ENCODE peak calls at places on chromosomes 11 and 22, in six cellular contexts. Z is GM12892, U is GM12878, F is HepG2, B is K562, W is H1. M is an unnamed sample.

GRCh38 chr11:114077482-114078305 is 18.2 kb downstream of the ZBTB16 start:
- DNase-seq in W (no peak), U (no peak), B (no peak), Z (no peak), F (no peak), M (no peak)

GRCh38 chr11:72972541-72973128 is 158.4 kb downstream of the ATG16L2 start:
- DNase-seq in W (no peak), F (no peak), Z (no peak), U (no peak), B (no peak), M (no peak)

GRCh38 chr11:126359431-126360048 is 4.1 kb downstream of the ST3GAL4 start:
- DNase-seq in F (no peak), B (peak), W (no peak), U (no peak), Z (no peak), M (no peak)

GRCh38 chr11:68256331-68256741 is 15.4 kb downstream of the C11orf24 start:
- DNase-seq in U (no peak), Z (no peak), B (no peak), F (peak), W (no peak), M (no peak)

GRCh38 chr11:119019996-119020395 is 1.4 kb downstream of the TRAPPC4 start:
- DNase-seq in U (no peak), B (peak), F (no peak), Z (no peak), W (no peak), M (no peak)

GRCh38 chr11:110297726-110298297 is 1.4 kb upstream of the RDX start:
- DNase-seq in W (no peak), U (no peak), Z (no peak), F (no peak), B (no peak), M (no peak)

GRCh38 chr11:71305451-71306125 is 53.2 kb upstream of the SHANK2 start:
- DNase-seq in F (no peak), Z (no peak), B (no peak), U (no peak), W (no peak), M (no peak)

GRCh38 chr11:85076535-85077330 is 550.4 kb downstream of the DLG2 start:
- DNase-seq in W (no peak), U (no peak), B (no peak), Z (no peak), F (no peak), M (no peak)

GRCh38 chr11:88398372-88399140 is 61.0 kb upstream of the CTSC start:
- DNase-seq in F (peak), B (no peak), W (no peak), U (no peak), Z (no peak), M (no peak)

GRCh38 chr11:94417386-94417987 is 16.3 kb upstream of the GPR83 start:
- DNase-seq in B (no peak), F (peak), U (no peak), Z (no peak), W (no peak), M (no peak)

GRCh38 chr11:106415510-106415909 is 338.0 kb downstream of the AASDHPPT start:
- DNase-seq in Z (no peak), F (peak), U (no peak), B (no peak), W (no peak), M (no peak)

GRCh38 chr22:37167176-37167980 is 17.7 kb upstream of the IL2RB start:
- DNase-seq in W (no peak), U (no peak), B (no peak), Z (no peak), F (no peak), M (no peak)

GRCh38 chr22:22043296-22044078 is 60.9 kb upstream of the TOP3B start:
- DNase-seq in Z (no peak), W (no peak), U (no peak), F (no peak), B (no peak), M (no peak)

GRCh38 chr22:47918276-47918928 is 1156.0 kb downstream of the TBC1D22A start:
- DNase-seq in Z (peak), F (no peak), U (peak), B (no peak), W (no peak), M (peak)
- TF ChIP-seq TAF1 in Z (no peak), F (no peak), U (no peak), B (no peak), W (no peak), M (no peak)

DNA sequence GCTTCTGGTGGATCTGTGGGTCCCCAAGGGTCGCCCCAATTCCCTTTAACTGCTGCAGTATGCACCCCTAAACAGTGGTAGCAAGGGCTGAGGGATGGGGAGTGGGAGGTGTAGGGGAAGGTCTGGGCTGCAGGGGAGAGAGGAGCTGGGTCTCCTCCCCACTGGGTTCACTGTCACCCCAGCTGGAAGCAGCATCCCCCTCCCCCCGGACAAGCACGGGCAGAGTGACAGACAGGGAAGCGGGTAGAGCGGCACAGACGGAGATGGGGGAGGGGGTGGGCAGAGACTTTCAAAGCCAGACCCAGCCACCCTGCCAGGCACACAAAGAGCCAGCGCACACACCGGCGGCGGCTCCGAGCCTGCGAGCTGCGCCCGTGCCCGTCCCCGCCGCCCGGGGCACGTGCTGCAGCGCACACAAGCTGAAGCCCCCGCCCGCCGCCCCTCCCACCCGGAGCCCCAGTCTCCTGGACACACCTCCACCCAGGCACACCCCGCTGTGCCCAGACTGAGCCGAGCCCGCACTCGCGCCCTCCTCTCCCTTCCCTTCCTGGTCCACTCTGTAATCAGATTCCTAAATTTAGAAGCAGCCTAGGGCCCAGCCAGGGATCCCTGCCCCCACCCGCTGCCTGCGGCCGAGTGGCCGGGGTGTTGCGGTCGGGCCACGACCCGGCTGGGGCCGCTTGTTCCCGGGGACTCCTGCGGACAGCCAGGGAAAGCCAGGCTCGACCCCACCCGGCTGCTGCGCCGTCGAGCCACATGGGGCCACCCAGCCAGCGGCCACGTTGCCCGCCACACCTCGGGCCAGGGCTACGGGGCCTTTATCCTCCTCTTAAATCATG is 940 bp upstream of the RCOR2 start:
- DNase-seq in Z (no peak), W (no peak), B (peak), U (no peak), F (peak), M (no peak)
- TF ChIP-seq POLR2A in Z (no peak), W (peak), B (peak), U (no peak), F (no peak), M (no peak)

DNA sequence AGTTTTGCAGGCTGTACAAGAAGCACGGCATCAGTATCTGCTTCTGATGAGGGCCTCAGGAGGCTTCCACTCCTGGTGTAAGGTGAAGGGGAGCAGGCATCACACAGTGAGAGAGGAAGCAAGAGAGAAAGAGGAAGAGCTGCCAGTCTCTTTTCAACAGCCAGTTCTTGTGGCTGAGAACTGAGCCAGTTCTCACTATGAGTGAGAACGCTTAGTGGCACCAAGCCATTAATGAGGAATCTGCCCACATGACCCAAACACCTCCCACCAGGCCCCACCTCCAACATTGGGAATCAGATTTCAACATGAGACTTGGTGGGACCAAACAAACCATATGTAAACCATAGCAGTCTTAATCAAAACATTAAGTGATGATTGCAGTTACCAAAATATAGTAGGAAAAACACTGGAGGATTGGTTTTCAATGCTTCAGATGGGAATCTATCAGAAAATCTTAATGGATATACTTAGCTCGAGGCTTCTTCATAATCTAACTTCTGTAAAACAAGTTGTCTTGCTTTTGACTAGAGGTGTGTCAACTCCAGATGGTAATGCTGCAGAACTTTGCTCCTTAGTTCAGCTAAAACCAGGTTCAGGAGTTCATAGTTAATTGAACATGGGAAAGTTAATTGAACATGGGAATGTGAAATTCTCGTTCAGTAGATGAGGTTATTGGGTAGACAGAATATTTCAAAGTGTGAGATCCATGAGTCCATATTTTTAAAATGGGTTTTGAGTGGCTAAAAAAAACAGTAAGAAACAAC is 12.2 kb downstream of the FAR1 start:
- DNase-seq in B (no peak), Z (peak), W (no peak), U (no peak), F (no peak), M (no peak)
- TF ChIP-seq TAF1 in B (no peak), Z (no peak), W (no peak), U (no peak), F (no peak), M (no peak)

DNA sequence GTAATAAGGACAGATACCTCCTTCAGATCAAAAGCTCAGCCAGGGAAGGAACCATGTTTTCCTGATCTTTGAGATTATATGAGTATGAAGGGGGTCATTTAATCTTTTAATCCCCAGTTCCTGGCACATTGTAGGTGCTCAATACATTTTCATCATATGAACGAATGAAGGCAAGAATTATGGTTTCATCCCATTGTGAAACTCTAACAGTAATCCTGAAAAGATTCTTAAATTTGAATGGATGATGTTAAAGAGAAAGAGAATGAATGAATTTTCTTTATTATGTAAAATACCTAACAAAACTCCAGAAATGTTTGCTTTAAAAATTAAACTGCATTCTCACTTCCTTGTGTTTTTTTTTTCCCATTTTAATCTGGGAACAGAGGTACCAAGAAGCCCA is 162.2 kb upstream of the MTMR2 start:
- DNase-seq in Z (no peak), W (no peak), B (no peak), F (no peak), U (no peak), M (no peak)
- TF ChIP-seq POLR2A in Z (no peak), W (no peak), B (no peak), F (no peak), U (no peak), M (no peak)

GRCh38 chr22:25403752-25404471 is 160.6 kb upstream of the GRK3 start:
- DNase-seq in B (peak), U (no peak), F (peak), W (no peak), Z (no peak), M (no peak)
- TF ChIP-seq TAF1 in B (no peak), U (no peak), F (no peak), W (no peak), Z (no peak), M (no peak)

GRCh38 chr11:44564198-44564597 is 1.3 kb upstream of the CD82 start:
- DNase-seq in B (no peak), Z (no peak), W (no peak), U (no peak), F (no peak), M (no peak)

GRCh38 chr11:44565746-44566558 is 489 bp downstream of the CD82 start:
- DNase-seq in U (no peak), B (peak), F (no peak), Z (no peak), W (no peak), M (no peak)

GRCh38 chr11:44566559-44566949 is 1.1 kb downstream of the CD82 start:
- DNase-seq in Z (no peak), W (no peak), U (no peak), B (no peak), F (no peak), M (no peak)

GRCh38 chr11:44564653-44565007 is 833 bp upstream of the CD82 start:
- DNase-seq in W (no peak), Z (no peak), F (no peak), B (peak), U (no peak), M (no peak)

DNA sequence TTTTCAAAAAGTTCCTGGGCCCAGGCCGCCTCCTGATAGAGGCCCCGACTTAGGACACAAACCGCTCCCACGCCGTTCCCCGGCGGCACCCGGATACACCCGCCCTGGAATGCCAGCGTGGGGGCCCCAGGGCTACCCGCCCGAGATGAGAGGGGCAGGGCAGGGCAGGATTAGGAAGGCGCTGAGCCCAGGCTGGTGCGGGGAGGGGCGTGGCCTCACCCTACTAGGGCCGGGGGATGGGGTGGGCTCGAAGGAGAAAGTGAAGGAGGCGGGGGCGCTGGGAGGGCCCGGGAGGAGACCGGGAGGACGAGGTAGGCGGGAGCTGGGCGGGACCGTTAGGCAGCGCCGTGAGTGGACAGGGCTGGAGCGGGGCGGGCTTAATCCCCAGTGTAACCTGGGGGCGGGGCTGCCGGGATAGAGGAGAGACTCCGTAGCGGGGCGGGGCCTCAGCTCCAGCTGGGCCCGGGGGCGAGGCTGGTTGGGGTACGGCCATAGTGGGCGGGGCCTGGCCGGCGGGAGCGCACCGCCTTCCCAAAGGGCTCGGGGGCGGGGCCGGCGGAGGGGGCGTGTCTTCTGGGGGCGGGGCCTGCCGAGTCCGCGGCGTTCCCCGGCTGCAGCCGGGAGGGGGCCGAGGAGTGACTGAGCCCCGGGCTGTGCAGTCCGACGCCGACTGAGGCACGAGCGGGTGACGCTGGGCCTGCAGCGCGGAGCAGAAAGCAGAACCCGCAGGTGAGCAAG is at the start of gene CD82:
- DNase-seq in Z (peak), F (peak), W (peak), U (peak), B (peak), M (peak)
- TF ChIP-seq POLR2A in Z (peak), F (no peak), W (no peak), U (peak), B (peak), M (peak)

DNA sequence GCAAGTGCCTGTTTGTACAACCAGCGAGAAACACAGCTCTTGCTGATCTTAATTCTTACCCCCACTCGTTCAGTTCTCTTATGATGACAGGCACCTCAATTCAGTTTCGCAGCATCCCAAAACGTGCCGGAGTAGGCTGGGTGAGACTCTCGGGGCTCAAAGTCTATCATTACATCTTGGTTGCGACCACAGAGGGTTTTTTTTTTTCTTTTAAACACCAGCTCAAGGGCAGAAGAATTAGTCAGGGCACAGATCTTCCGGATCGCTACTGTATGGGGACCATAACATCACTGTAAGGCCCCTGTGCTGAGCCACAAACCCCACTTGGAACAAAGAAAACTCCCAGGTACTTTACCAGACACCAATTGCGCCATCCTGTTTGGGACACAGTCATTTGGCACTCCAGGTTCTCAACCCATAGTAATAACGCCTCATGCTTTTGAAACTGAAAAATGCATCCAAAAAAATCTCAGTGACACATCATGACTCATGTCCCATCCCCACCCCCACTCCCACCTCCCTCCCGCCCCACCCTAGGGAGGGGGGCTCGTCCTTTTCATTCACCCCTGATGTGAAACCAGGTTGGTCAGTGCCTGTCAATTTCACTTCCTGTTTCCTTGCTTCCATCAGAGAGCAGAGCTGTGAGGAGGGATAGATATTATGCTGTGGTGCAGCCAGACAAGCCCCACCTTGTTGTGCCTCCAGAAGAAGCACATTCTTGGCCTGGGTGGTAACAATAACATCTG is 41.0 kb upstream of the CD5 start:
- DNase-seq in W (no peak), F (no peak), B (no peak), U (peak), Z (peak), M (peak)
- TF ChIP-seq TAF1 in W (no peak), F (no peak), B (no peak), U (peak), Z (no peak), M (no peak)

GRCh38 chr11:57458410-57459111 is 1.8 kb upstream of the RTN4RL2 start:
- DNase-seq in B (peak), Z (no peak), W (no peak), U (no peak), F (no peak), M (no peak)

GRCh38 chr11:57456960-57457642 is 3.2 kb upstream of the RTN4RL2 start:
- DNase-seq in U (no peak), W (no peak), F (peak), B (peak), Z (no peak), M (no peak)

GRCh38 chr11:57458060-57458409 is 2.3 kb upstream of the RTN4RL2 start:
- DNase-seq in W (no peak), Z (no peak), F (no peak), B (no peak), U (no peak), M (no peak)

GRCh38 chr11:57457643-57458023 is 2.7 kb upstream of the RTN4RL2 start:
- DNase-seq in B (no peak), F (no peak), Z (no peak), W (no peak), U (no peak), M (no peak)

DNA sequence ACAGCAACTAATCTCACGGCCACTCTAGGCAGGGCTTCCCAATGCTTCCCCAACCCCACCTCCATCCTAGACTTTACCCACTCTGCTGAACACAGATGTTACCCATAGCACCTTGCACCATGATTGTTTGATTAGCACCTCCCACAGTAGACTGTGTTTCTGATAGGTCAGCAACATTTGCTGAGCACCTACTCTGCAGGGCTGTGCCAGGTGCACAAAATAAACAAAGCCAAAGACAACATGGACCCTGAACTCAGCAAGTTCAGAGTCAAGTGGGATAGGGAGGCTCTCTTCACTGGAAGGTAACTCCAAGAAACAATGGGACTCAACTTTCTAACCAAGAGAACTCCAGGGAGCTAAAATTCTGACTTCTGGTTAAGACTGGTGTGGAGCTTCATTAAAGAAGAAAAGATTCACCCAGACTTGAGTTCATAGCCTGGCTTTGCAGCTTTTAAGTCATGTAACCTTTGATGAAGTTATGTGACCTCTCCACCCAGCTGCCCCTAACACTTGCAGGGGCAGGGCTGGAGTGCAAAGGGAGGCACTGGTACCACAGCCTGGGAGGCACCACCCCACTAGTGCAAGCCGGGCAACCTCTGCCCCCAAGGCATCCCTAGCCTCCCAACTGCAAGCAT is 6.7 kb upstream of the RTN4RL2 start:
- DNase-seq in F (peak), Z (no peak), B (no peak), W (no peak), U (no peak), M (no peak)
- TF ChIP-seq POLR2A in F (peak), Z (no peak), B (no peak), W (no peak), U (no peak), M (no peak)

GRCh38 chr11:74641289-74641688 is 48.9 kb downstream of the POLD3 start:
- DNase-seq in Z (no peak), W (no peak), B (peak), U (no peak), F (no peak), M (no peak)
- TF ChIP-seq TAF1 in Z (no peak), W (no peak), B (no peak), U (no peak), F (no peak), M (no peak)

M was measured in GM12891.